ENCODE peak calls at places on chromosomes 16 and 17, in six cellular contexts. D is cardiac muscle cell, Q is NCI-H510A, S is mucosa of gallbladder, J is adipocyte, Z is ACHN. U is an unnamed sample.

GRCh38 chr16:85858984-85859817 is 39.8 kb upstream of the IRF8 start:
- DNase-seq in Q (no peak), J (no peak), S (no peak), Z (no peak), D (no peak), U (no peak)

GRCh38 chr17:43360376-43360738 is 38.4 kb upstream of the ARL4D start:
- DNase-seq in J (peak), Q (peak), D (peak), S (peak), Z (no peak), U (peak)

GRCh38 chr16:4249546-4249945 is 7.7 kb upstream of the SRL start:
- DNase-seq in S (no peak), J (no peak), Q (no peak), D (no peak), Z (no peak), U (no peak)

GRCh38 chr16:50702725-50703124 is 9.3 kb downstream of the NOD2 start:
- DNase-seq in D (no peak), Q (no peak), S (no peak), J (no peak), Z (no peak), U (no peak)

GRCh38 chr16:67517661-67518423 is 10.8 kb upstream of the RIPOR1 start:
- DNase-seq in S (no peak), Q (no peak), J (no peak), D (no peak), Z (peak), U (no peak)

GRCh38 chr17:78745407-78746088 is 36.5 kb downstream of the CYTH1 start:
- DNase-seq in S (peak), J (peak), Z (peak), D (peak), Q (no peak), U (no peak)

GRCh38 chr17:3918372-3919122 is 2.3 kb upstream of the P2RX1 start:
- DNase-seq in S (no peak), Z (no peak), J (no peak), D (no peak), Q (no peak), U (no peak)

GRCh38 chr16:84689126-84689525 is 10.7 kb upstream of the USP10 start:
- DNase-seq in D (peak), S (no peak), J (peak), Z (no peak), Q (no peak), U (peak)

GRCh38 chr17:41001795-41002194 is 2.1 kb upstream of the KRTAP3-2 start:
- DNase-seq in S (no peak), Z (no peak), D (no peak), Q (no peak), J (no peak), U (no peak)

GRCh38 chr17:61294777-61295176 is 104.9 kb upstream of the TBX2 start:
- DNase-seq in Q (no peak), J (peak), D (peak), Z (peak), S (no peak), U (no peak)

GRCh38 chr16:1474471-1474795 is 395 bp downstream of the CLCN7 start:
- DNase-seq in D (no peak), S (no peak), J (peak), Z (no peak), Q (no peak), U (no peak)

GRCh38 chr17:20998571-20999043 is 44.2 kb downstream of the USP22 start:
- DNase-seq in Q (no peak), J (no peak), D (no peak), Z (no peak), S (no peak), U (no peak)

GRCh38 chr16:30748634-30749445 is 615 bp downstream of the PHKG2 start:
- DNase-seq in Z (peak), Q (no peak), S (no peak), J (peak), D (peak), U (no peak)

GRCh38 chr16:85573696-85574641 is 39.2 kb upstream of the GSE1 start:
- DNase-seq in J (peak), Q (no peak), Z (no peak), D (peak), S (no peak), U (no peak)

GRCh38 chr16:85555549-85556455 is 57.3 kb upstream of the GSE1 start:
- DNase-seq in Z (peak), S (no peak), D (peak), Q (peak), J (peak), U (no peak)

GRCh38 chr17:51722994-51723393 is 435.5 kb downstream of the CA10 start:
- DNase-seq in Q (no peak), S (no peak), Z (no peak), J (no peak), D (no peak), U (no peak)

GRCh38 chr17:45848868-45849535 is 4.3 kb downstream of the SPPL2C start:
- DNase-seq in J (no peak), D (no peak), Z (no peak), S (no peak), Q (no peak), U (no peak)

GRCh38 chr16:14309001-14309886 is 238.1 kb downstream of the MRTFB start:
- DNase-seq in D (no peak), J (peak), Q (no peak), Z (no peak), S (no peak), U (no peak)

GRCh38 chr17:13182450-13182849 is 164.6 kb upstream of the ELAC2 start:
- DNase-seq in J (no peak), Z (no peak), Q (no peak), S (no peak), D (no peak), U (no peak)

GRCh38 chr16:2773188-2773968 is 3.7 kb downstream of the ELOB start:
- DNase-seq in J (no peak), Q (no peak), Z (no peak), S (no peak), D (no peak), U (no peak)

GRCh38 chr17:9294661-9295210 is 273.4 kb downstream of the NTN1 start:
- DNase-seq in Q (no peak), S (no peak), D (no peak), J (no peak), Z (no peak), U (no peak)

GRCh38 chr17:45260204-45260783 is 1.6 kb downstream of the SPATA32 start:
- DNase-seq in S (no peak), Z (no peak), Q (no peak), D (no peak), J (no peak), U (no peak)

GRCh38 chr17:79779088-79779529 is 1.2 kb downstream of the CBX2 start:
- DNase-seq in D (no peak), S (no peak), Z (no peak), Q (no peak), J (no peak), U (no peak)

GRCh38 chr16:13866073-13866472 is 53.9 kb upstream of the ERCC4 start:
- DNase-seq in S (peak), J (peak), Q (peak), D (peak), Z (peak), U (peak)

GRCh38 chr17:48541574-48542113 is 3.3 kb downstream of the HOXB2 start:
- DNase-seq in Z (peak), Q (no peak), S (peak), D (peak), J (no peak), U (no peak)

GRCh38 chr17:63956296-63956920 is 16.3 kb downstream of the SCN4A start:
- DNase-seq in Q (no peak), D (no peak), J (peak), S (no peak), Z (no peak), U (no peak)

GRCh38 chr17:77465358-77466041 is 324.7 kb downstream of the SEC14L1 start:
- DNase-seq in Q (no peak), J (peak), S (no peak), D (peak), Z (no peak), U (no peak)

GRCh38 chr17:41784207-41784744 is 2.2 kb downstream of the JUP start:
- DNase-seq in D (peak), S (no peak), J (no peak), Q (peak), Z (peak), U (no peak)

GRCh38 chr17:63286254-63286653 is 159.9 kb downstream of the CYB561 start:
- DNase-seq in J (no peak), Z (no peak), D (no peak), Q (no peak), S (no peak), U (no peak)

GRCh38 chr17:54172654-54173316 is 350.1 kb downstream of the KIF2B start:
- DNase-seq in J (peak), S (peak), Q (no peak), D (peak), Z (peak), U (no peak)

GRCh38 chr16:84699712-84700517 is at the start of gene USP10:
- DNase-seq in S (peak), D (peak), Z (peak), Q (peak), J (peak), U (no peak)

GRCh38 chr17:17141860-17142552 is 64.1 kb downstream of the PLD6 start:
- DNase-seq in S (peak), J (peak), D (peak), Z (peak), Q (no peak), U (no peak)

GRCh38 chr16:22075043-22075757 is 17.1 kb upstream of the VWA3A start:
- DNase-seq in Z (no peak), J (no peak), Q (no peak), S (no peak), D (no peak), U (no peak)

GRCh38 chr17:44111777-44112176 is 11.7 kb downstream of the HDAC5 start:
- DNase-seq in Q (no peak), Z (no peak), D (no peak), J (no peak), S (no peak), U (no peak)

GRCh38 chr16:89581861-89582563 is 6.5 kb downstream of the CPNE7 start:
- DNase-seq in S (peak), D (peak), J (peak), Z (peak), Q (no peak), U (no peak)